ENCODE peak calls at places on chromosomes 1 and 21, in four cellular contexts. F is fibroblast of lung; C is CD4-positive, alpha-beta T cell; D is heart right ventricle. P is an unnamed sample.

GRCh38 chr1:177705839-177706238 is 264.0 kb downstream of the SEC16B start:
- DNase-seq in F (no peak), D (no peak), C (no peak), P (no peak)

GRCh38 chr1:84996846-84997666 is at the start of gene MCOLN2:
- DNase-seq in F (peak; percentile 7), C (peak; percentile 42), D (peak; percentile 27), P (no peak)

GRCh38 chr1:101124405-101124804 is 98.8 kb upstream of the DPH5 start:
- DNase-seq in F (no peak), C (no peak), D (no peak), P (no peak)

GRCh38 chr1:151510020-151510405 is 1.2 kb upstream of the CGN start:
- DNase-seq in F (no peak), C (no peak), D (no peak), P (no peak)

GRCh38 chr1:189434461-189434860 is 1043.2 kb downstream of the BRINP3 start:
- DNase-seq in F (peak; percentile 49), C (no peak), D (no peak), P (peak; percentile 46)

GRCh38 chr1:30598571-30599114 is 124.7 kb downstream of the MATN1 start:
- DNase-seq in F (no peak), D (no peak), C (no peak), P (no peak)

GRCh38 chr1:243493156-243494129 is 237.6 kb downstream of the SDCCAG8 start:
- DNase-seq in D (no peak), F (peak; percentile 63), C (no peak), P (no peak)

GRCh38 chr21:22115746-22116145 is 1117.5 kb downstream of the NCAM2 start:
- DNase-seq in C (no peak), D (no peak), F (no peak), P (no peak)

GRCh38 chr1:200296091-200296661 is 113.7 kb downstream of the ZNF281 start:
- DNase-seq in C (no peak), D (no peak), F (no peak), P (no peak)

GRCh38 chr1:23751050-23751814 is 8.0 kb downstream of the ELOA start:
- DNase-seq in D (no peak), C (peak; percentile 5), F (peak; percentile 26), P (peak; percentile 34)

GRCh38 chr1:20731057-20731991 is 1.2 kb downstream of the SH2D5 start:
- DNase-seq in F (no peak), D (no peak), C (no peak), P (no peak)

GRCh38 chr21:39523398-39523797 is 71.6 kb downstream of the SH3BGR start:
- DNase-seq in F (no peak), C (no peak), D (no peak), P (no peak)

GRCh38 chr1:210746024-210746423 is 387.9 kb downstream of the KCNH1 start:
- DNase-seq in D (no peak), F (no peak), C (no peak), P (no peak)

GRCh38 chr21:31752967-31753366 is 21.0 kb upstream of the SCAF4 start:
- DNase-seq in C (no peak), D (no peak), F (no peak), P (no peak)

GRCh38 chr1:179586107-179586823 is 5.4 kb upstream of the TDRD5 start:
- DNase-seq in F (peak; percentile 42), D (peak; percentile 50), C (no peak), P (peak; percentile 50)

GRCh38 chr21:36254106-36254941 is 65.7 kb upstream of the MORC3 start:
- DNase-seq in D (no peak), F (no peak), C (no peak), P (no peak)

GRCh38 chr1:24864409-24864808 is 65.7 kb downstream of the RUNX3 start:
- DNase-seq in F (no peak), C (no peak), D (no peak), P (no peak)

GRCh38 chr1:25027876-25028586 is 98.0 kb upstream of the RUNX3 start:
- DNase-seq in D (no peak), C (no peak), F (no peak), P (no peak)

GRCh38 chr21:32349333-32349944 is 43.4 kb downstream of the URB1 start:
- DNase-seq in F (no peak), D (no peak), C (no peak), P (no peak)

GRCh38 chr1:94654031-94654430 is 112.5 kb upstream of the F3 start:
- DNase-seq in F (peak; percentile 79), D (no peak), C (no peak), P (peak; percentile 29)

GRCh38 chr21:41280115-41280919 is 36.3 kb upstream of the FAM3B start:
- DNase-seq in D (no peak), C (no peak), F (peak; percentile 30), P (no peak)

GRCh38 chr1:221035680-221036153 is 156.5 kb downstream of the HLX start:
- DNase-seq in F (peak; percentile 70), D (no peak), C (no peak), P (peak; percentile 55)

GRCh38 chr1:203765029-203765837 is at the start of gene LAX1:
- DNase-seq in F (no peak), D (no peak), C (peak; percentile 62), P (no peak)

GRCh38 chr1:12341667-12342066 is 111.8 kb downstream of the VPS13D start:
- DNase-seq in D (no peak), C (no peak), F (no peak), P (no peak)

GRCh38 chr1:12338793-12339192 is 109.0 kb downstream of the VPS13D start:
- DNase-seq in C (no peak), D (no peak), F (no peak), P (no peak)

GRCh38 chr1:12338017-12338416 is 108.2 kb downstream of the VPS13D start:
- DNase-seq in D (no peak), C (no peak), F (no peak), P (no peak)

GRCh38 chr1:12339861-12340557 is 110.2 kb downstream of the VPS13D start:
- DNase-seq in D (no peak), C (no peak), F (no peak), P (no peak)

GRCh38 chr1:12339410-12339809 is 109.6 kb downstream of the VPS13D start:
- DNase-seq in C (no peak), D (no peak), F (no peak), P (no peak)
- TF ChIP-seq CTCF in C (no peak), D (no peak), F (peak; percentile 34), P (peak; percentile 35)

GRCh38 chr1:193338194-193338593 is 151.8 kb upstream of the B3GALT2 start:
- DNase-seq in C (no peak), D (no peak), F (peak; percentile 61), P (peak; percentile 47)
- TF ChIP-seq CTCF in C (no peak), D (no peak), F (no peak), P (no peak)

DNA sequence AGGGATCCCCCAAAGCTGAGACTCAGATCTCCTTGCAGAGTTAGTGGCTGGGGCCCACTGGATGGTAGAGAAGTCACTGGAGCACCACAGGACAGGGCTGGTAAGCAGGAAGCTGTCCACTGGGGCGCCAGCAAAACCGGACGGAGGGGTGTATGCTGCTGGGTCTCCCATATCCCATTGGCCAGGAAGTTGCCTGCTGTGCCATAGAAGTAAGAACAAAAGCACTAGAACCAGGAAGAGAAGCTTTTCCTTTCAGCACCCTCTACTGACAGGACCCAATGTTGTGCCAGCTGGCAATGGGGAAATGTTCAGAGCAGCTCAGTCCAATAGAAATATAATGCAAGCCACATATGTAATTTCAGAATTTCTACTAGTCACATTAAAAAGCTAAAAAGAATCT is 146.6 kb downstream of the SPATA46 start:
- DNase-seq in D (no peak), F (peak; percentile 23), C (no peak), P (peak; percentile 21)
- TF ChIP-seq CTCF in D (no peak), F (peak; percentile 8), C (no peak), P (peak; percentile 34)

DNA sequence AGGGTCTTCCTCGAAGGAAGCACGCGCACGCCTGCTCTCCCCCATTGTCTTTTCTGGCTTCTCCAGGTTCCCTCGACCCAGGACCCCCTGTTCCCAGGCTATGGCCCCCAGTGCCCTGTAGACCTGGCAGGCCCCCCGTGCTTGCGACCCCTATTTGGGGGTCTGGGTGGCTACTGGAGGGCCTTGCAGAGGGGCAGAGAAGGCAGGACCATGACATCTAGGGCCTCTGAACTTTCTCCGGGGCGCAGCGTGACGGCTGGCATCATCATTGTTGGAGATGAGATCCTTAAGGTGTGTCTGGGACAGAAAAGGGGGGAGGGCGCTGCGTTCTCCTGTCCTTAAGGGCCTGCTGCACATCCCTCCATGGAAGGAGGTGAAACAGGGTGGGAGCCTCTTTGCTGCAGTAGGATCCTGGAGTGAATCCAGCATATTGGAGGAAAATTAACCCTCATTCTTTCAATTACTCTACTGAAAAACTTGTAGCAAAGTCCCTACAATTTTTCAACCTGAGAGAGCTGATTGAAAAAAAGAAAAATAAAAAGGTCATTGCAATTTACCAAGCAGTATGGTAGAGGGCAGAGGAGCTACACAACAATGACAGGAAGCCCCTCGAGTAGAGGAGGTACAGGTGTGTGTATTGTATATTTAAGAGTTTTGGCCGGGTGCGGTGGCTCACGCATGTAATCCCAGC is 777 bp downstream of the FLAD1 start:
- DNase-seq in F (no peak), D (no peak), C (no peak), P (no peak)
- TF ChIP-seq CTCF in F (no peak), D (no peak), C (no peak), P (no peak)

DNA sequence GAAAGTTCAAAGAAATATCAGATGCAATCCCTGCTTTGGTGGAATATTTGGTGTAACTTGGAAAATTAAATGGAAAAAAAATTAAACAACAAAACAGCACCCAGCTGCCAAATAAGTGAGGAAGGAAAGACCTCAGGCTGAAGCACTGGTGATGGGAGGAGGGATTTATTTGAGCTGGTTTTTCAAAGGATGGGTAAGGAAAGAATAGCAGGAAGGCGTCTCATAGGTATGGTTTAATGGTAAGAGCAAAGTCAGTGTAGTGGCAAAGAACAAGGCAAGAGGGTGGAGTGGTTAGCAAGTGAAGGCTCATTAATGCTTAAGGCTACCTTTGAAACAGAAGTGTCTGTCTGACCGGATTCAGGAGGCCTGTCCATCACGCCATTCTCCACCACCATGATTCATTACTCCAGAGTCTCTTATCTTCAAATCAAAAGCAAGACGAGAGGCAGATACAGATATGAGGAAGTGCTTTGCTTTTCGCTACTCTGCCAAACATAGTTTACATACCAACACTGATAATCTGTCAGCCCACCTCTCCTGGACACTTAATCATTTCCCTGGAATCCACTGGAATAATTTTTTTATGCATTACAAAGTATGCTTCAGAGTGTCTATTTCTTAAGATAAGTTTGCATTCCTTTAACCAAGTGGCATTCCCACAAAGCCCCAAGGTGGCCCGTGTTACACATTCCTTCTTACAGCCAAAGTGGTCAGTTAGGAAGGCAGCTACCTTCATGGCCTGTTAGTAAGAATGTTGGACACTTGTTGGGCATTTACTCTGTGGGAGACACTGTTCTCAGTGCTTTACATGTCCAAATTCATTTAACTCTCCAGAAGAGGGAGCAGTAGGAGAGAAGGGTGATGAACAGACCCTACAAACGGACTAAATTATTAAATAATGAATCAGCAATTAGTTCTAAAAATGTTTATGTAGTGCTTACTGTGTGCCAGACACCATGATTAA is 146.6 kb downstream of the ROR1 start:
- DNase-seq in F (peak; percentile 99), C (no peak), D (no peak), P (peak; percentile 72)
- TF ChIP-seq CTCF in F (peak; percentile 49), C (no peak), D (no peak), P (peak; percentile 31)

GRCh38 chr1:227790868-227791267 is 24.6 kb upstream of the PRSS38 start:
- DNase-seq in F (no peak), C (no peak), D (no peak), P (no peak)

GRCh38 chr1:227789881-227790400 is 25.5 kb upstream of the PRSS38 start:
- DNase-seq in F (no peak), C (no peak), D (no peak), P (no peak)

GRCh38 chr1:227787513-227788278 is 27.8 kb upstream of the PRSS38 start:
- DNase-seq in C (peak; percentile 96), D (peak; percentile 92), F (peak; percentile 95), P (peak; percentile 95)

GRCh38 chr1:227788279-227789041 is 27.0 kb upstream of the PRSS38 start:
- DNase-seq in C (no peak), F (no peak), D (no peak), P (peak; percentile 20)

GRCh38 chr1:227789042-227789880 is 26.2 kb upstream of the PRSS38 start:
- DNase-seq in D (no peak), F (no peak), C (no peak), P (peak; percentile 23)
- TF ChIP-seq CTCF in D (no peak), F (no peak), C (no peak), P (peak; percentile 42)